ENCODE peak calls at places on chromosome 5, in ten cellular contexts. W is spleen; L is WERI-Rb-1; P is upper lobe of right lung; S is pancreas; J is CD4-positive, CD25-positive, alpha-beta regulatory T cell; F is tibial artery; K is GM23248; D is left lung; Y is PC-9. M is an unnamed sample. For H3K36me3, the result is how much of the 10 kb centered on the place peaks cover.

GRCh38 chr5:58133631-58134296 is 326.1 kb downstream of the PLK2 start:
- DNase-seq in Y (peak), L (no peak), K (peak), J (no peak), W (no peak), D (no peak), F (no peak), S (no peak), P (no peak), M (no peak)

GRCh38 chr5:93407470-93407869 is 173.5 kb downstream of the NR2F1-AS1 start:
- DNase-seq in J (no peak), P (no peak), F (no peak), L (no peak), K (no peak), S (no peak), D (no peak), Y (no peak), W (no peak), M (no peak)

GRCh38 chr5:169795311-169795710 is 158.2 kb downstream of the DOCK2 start:
- DNase-seq in Y (peak), L (no peak), P (no peak), D (no peak), S (no peak), J (no peak), F (no peak), K (no peak), W (no peak), M (no peak)

GRCh38 chr5:95261369-95262175 is 23.3 kb downstream of the MCTP1 start:
- DNase-seq in W (no peak), P (no peak), F (no peak), J (peak), D (no peak), S (no peak), L (peak), Y (no peak), K (peak), M (no peak)

GRCh38 chr5:60521379-60522298 is 178.3 kb downstream of the DEPDC1B start:
- DNase-seq in D (no peak), W (no peak), K (no peak), P (no peak), L (no peak), J (peak), S (no peak), Y (no peak), F (no peak), M (no peak)

GRCh38 chr5:139164020-139164419 is 34.1 kb downstream of the SIL1 start:
- DNase-seq in F (no peak), D (no peak), K (peak), L (no peak), J (no peak), Y (no peak), S (no peak), P (no peak), W (no peak), M (no peak)

GRCh38 chr5:160542281-160542680 is 120.6 kb downstream of the PTTG1 start:
- DNase-seq in W (no peak), P (no peak), Y (no peak), S (no peak), F (no peak), J (no peak), K (no peak), L (no peak), D (no peak), M (no peak)

GRCh38 chr5:151298465-151298864 is 5.1 kb downstream of the SLC36A3 start:
- DNase-seq in J (no peak), W (no peak), P (no peak), Y (no peak), S (no peak), D (no peak), F (no peak), L (no peak), K (peak), M (no peak)

GRCh38 chr5:157540707-157541451 is 34.7 kb downstream of the ADAM19 start:
- DNase-seq in J (peak), W (peak), F (peak), P (peak), Y (no peak), L (no peak), S (no peak), K (peak), D (peak), M (peak)

GRCh38 chr5:128579111-128579510 is 41.1 kb upstream of the FBN2 start:
- DNase-seq in D (no peak), W (no peak), F (no peak), S (no peak), K (peak), L (no peak), P (no peak), J (no peak), Y (peak), M (no peak)

GRCh38 chr5:139458580-139459407 is 3.7 kb downstream of the ECSCR start:
- DNase-seq in F (no peak), L (no peak), K (peak), D (peak), S (no peak), P (no peak), W (peak), Y (no peak), J (peak), M (no peak)

GRCh38 chr5:99141534-99142135 is 212.8 kb upstream of the CHD1 start:
- DNase-seq in L (no peak), J (no peak), F (no peak), D (no peak), Y (no peak), P (no peak), W (no peak), K (peak), S (no peak), M (no peak)

GRCh38 chr5:149445739-149446369 is 66.8 kb upstream of the IL17B start:
- DNase-seq in P (no peak), J (no peak), D (no peak), K (peak), F (no peak), L (no peak), Y (peak), W (no peak), S (no peak), M (no peak)

GRCh38 chr5:16628376-16628775 is 11.6 kb upstream of the RETREG1 start:
- DNase-seq in W (no peak), L (peak), P (no peak), J (no peak), D (no peak), K (no peak), S (no peak), Y (no peak), F (no peak), M (no peak)

GRCh38 chr5:75608886-75609285 is 2.4 kb upstream of the ANKDD1B start:
- DNase-seq in P (no peak), K (no peak), W (no peak), F (no peak), D (no peak), Y (no peak), J (no peak), S (no peak), L (no peak), M (no peak)

GRCh38 chr5:56683281-56683680 is 132.1 kb upstream of the MAP3K1 start:
- DNase-seq in F (no peak), D (no peak), W (no peak), K (no peak), J (no peak), P (no peak), S (no peak), L (no peak), Y (no peak), M (no peak)

GRCh38 chr5:161547573-161548471 is 1.3 kb upstream of the GABRB2 start:
- DNase-seq in K (peak), L (no peak), D (peak), J (no peak), Y (no peak), S (peak), P (no peak), F (no peak), W (peak), M (peak)

GRCh38 chr5:114999176-114999575 is 170.5 kb downstream of the TRIM36 start:
- DNase-seq in D (peak), P (no peak), K (no peak), S (no peak), L (no peak), J (no peak), Y (no peak), W (no peak), F (no peak), M (no peak)

GRCh38 chr5:159814810-159815585 is 101.3 kb upstream of the ADRA1B start:
- DNase-seq in W (no peak), L (no peak), K (peak), P (no peak), D (no peak), J (no peak), S (no peak), F (no peak), Y (no peak), M (no peak)

GRCh38 chr5:113336975-113337374 is 97.8 kb downstream of the TSSK1B start:
- DNase-seq in K (peak), J (peak), F (no peak), S (no peak), P (no peak), W (no peak), D (no peak), L (peak), Y (peak), M (no peak)

GRCh38 chr5:102700126-102700851 is 54.8 kb upstream of the PAM start:
- DNase-seq in S (no peak), W (no peak), J (no peak), F (no peak), D (no peak), P (no peak), Y (no peak), L (no peak), K (no peak), M (no peak)

GRCh38 chr5:34447424-34447823 is 208.7 kb upstream of the RAI14 start:
- DNase-seq in D (no peak), K (no peak), F (no peak), Y (no peak), S (no peak), W (no peak), L (no peak), J (no peak), P (no peak), M (no peak)

GRCh38 chr5:75620184-75620959 is 9.1 kb downstream of the ANKDD1B start:
- DNase-seq in Y (no peak), D (no peak), F (no peak), L (no peak), P (no peak), K (no peak), J (no peak), W (no peak), S (no peak), M (no peak)

GRCh38 chr5:78287833-78288232 is 6.7 kb downstream of the AP3B1 start:
- DNase-seq in P (no peak), Y (no peak), F (no peak), K (peak), S (no peak), D (no peak), L (no peak), J (no peak), W (no peak), M (no peak)

GRCh38 chr5:21802869-21803490 is 1050.2 kb downstream of the CDH12 start:
- DNase-seq in P (no peak), S (no peak), J (no peak), F (no peak), W (no peak), D (no peak), Y (no peak), K (peak), L (no peak), M (no peak)

GRCh38 chr5:139646912-139647391 is 1.2 kb upstream of the CXXC5 start:
- DNase-seq in F (peak), J (no peak), D (peak), L (peak), S (peak), Y (no peak), W (peak), K (no peak), P (peak), M (no peak)

GRCh38 chr5:134892926-134893325 is 12.0 kb upstream of the PCBD2 start:
- DNase-seq in D (no peak), W (no peak), P (no peak), J (no peak), L (no peak), S (no peak), K (no peak), F (no peak), Y (no peak), M (no peak)
- H3K36me3 ChIP-seq in D (under half), W (under half), P (half or more), J (half or more), L (under half), S (under half), K (under half), F (half or more), Y (under half), M (under half)

GRCh38 chr5:71533142-71533541 is 54.0 kb upstream of the MCCC2 start:
- DNase-seq in K (peak), Y (no peak), J (no peak), L (no peak), W (no peak), P (no peak), D (no peak), F (no peak), S (no peak), M (no peak)

GRCh38 chr5:71533614-71534013 is 53.5 kb upstream of the MCCC2 start:
- DNase-seq in W (no peak), Y (no peak), D (no peak), F (no peak), S (no peak), L (no peak), J (peak), K (peak), P (no peak), M (no peak)

DNA sequence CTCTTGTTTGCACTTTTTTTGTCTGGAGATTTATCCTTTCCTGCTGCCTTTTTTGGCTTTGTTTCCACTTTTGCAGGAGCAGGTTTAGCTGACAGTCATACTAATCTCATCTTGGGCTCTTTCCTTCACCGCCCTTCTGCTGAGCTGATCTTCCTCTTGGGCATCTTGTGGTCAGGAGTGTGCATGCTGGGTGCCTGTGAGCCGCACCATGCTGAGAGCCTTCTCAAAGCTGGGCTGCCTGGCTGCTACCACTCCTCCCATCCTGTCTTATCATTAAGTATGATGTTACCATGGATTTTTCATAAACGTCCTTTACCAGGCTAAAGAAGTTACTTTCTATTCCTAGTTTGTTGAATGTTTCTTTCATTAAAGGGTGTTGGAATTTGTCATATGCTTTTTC is 49.5 kb upstream of the MCCC2 start:
- DNase-seq in F (no peak), Y (no peak), K (no peak), W (no peak), S (no peak), J (no peak), P (no peak), L (no peak), D (no peak), M (no peak)
- H3K36me3 ChIP-seq in F (half or more), Y (under half), K (half or more), W (under half), S (under half), J (under half), P (half or more), L (half or more), D (under half), M (under half)

GRCh38 chr5:73496984-73497457 is 1.2 kb upstream of the BTF3 start:
- DNase-seq in W (no peak), F (no peak), Y (peak), K (peak), S (no peak), J (peak), D (no peak), P (no peak), L (no peak), M (no peak)
- H3K36me3 ChIP-seq in W (under half), F (under half), Y (under half), K (under half), S (under half), J (under half), D (under half), P (under half), L (under half), M (under half)

DNA sequence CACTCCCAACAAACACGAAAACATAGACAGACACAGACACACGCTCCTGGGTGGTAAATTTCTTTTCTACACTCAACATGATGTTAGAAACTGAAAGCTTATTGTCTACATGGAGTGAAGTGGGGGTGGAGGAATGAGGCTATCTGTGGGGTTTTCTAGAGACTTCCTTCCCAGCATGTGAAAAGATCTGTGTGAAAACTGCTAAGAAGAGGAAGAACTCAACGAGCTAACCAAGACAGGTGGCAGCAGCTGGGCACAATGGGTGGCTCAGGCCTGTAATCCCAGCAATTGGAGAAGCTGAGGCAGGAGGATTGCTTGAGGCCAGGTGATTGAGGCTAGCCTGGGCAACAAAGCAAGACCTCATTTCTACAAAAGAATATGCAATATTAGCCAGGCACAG is 7.6 kb downstream of the FYB1 start:
- DNase-seq in K (no peak), J (peak), P (no peak), W (no peak), D (no peak), S (no peak), F (no peak), Y (no peak), L (no peak), M (no peak)
- H3K36me3 ChIP-seq in K (under half), J (under half), P (under half), W (under half), D (under half), S (under half), F (under half), Y (under half), L (under half), M (under half)

DNA sequence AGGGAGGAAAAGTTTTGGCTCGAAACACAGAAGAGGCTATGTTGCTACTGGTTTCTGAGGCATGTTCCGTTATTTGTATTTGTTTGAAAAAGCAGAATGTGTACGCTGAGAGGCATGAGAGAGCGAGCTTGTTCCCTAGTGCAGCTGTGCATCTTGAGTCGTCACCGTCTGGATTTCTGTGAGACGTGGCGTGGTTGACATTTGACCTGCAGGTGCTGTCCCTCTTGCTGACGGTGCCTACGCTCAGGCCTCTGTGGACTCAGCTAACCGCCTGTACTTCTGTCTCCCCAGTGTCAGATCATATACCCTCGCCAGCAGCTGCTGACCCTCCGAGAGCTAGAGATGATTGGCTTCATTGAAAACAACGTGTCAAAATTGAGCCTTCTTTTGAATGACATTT is 21.5 kb downstream of the TRIP13 start:
- DNase-seq in K (no peak), F (no peak), L (no peak), D (no peak), P (no peak), S (no peak), J (no peak), W (no peak), Y (no peak), M (no peak)
- H3K36me3 ChIP-seq in K (under half), F (under half), L (under half), D (under half), P (under half), S (under half), J (under half), W (under half), Y (under half), M (under half)

DNA sequence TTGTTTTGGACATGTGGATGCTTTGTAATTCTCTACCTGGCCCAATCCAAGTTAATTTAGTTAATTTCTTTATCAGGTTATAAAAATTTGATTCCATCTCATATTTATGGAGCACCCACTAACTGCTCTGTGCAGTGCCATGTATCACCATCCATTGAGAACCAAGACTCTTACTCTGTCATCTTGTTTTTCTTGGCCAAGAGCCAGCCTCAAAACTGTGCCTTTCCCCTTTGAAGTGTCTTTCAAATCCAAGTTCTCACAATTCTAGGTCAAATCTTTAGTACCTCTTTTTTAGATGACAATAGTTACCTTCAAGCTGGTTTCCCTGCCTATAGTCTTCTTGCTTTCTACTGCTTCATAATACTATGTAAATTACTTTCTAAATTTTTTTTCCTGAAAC is 3.2 kb downstream of the COMMD10 start:
- DNase-seq in D (no peak), L (no peak), S (no peak), F (no peak), P (no peak), J (no peak), Y (no peak), K (peak), W (no peak), M (no peak)
- H3K36me3 ChIP-seq in D (under half), L (under half), S (under half), F (under half), P (under half), J (under half), Y (under half), K (under half), W (under half), M (under half)